ENCODE peak calls at places on chromosomes 13 and 19, in four cellular contexts. G is GM23338, L is uterus, H is adrenal gland. J is an unnamed sample.
A peak's percentile ranks its signal among the peaks of the same experiment; 100 is the strongest.

GRCh38 chr13:91058919-91059318 is 288.6 kb upstream of the MIR17HG start:
- DNase-seq in H (no peak), L (no peak), G (no peak), J (no peak)

GRCh38 chr13:20383058-20383457 is 142.6 kb downstream of the CRYL1 start:
- DNase-seq in L (no peak), H (no peak), G (no peak), J (no peak)

GRCh38 chr19:44959691-44960090 is 4.5 kb downstream of the CLPTM1 start:
- DNase-seq in H (no peak), L (no peak), G (no peak), J (no peak)

GRCh38 chr13:51405176-51405575 is 47.7 kb downstream of the INTS6 start:
- DNase-seq in H (no peak), G (no peak), L (no peak), J (no peak)

GRCh38 chr19:3243851-3244700 is 19.6 kb downstream of the CELF5 start:
- DNase-seq in L (no peak), G (peak; percentile 88), H (no peak), J (no peak)

GRCh38 chr13:112975401-112975939 is 6.5 kb downstream of the MCF2L start:
- DNase-seq in L (no peak), G (no peak), H (no peak), J (peak; percentile 26)

GRCh38 chr19:54415208-54415900 is at the start of gene TTYH1:
- DNase-seq in H (no peak), L (no peak), G (peak; percentile 66), J (no peak)

GRCh38 chr13:53778937-53779336 is 750.3 kb downstream of the OLFM4 start:
- DNase-seq in G (peak; percentile 40), L (no peak), H (no peak), J (no peak)

GRCh38 chr19:35592226-35592625 is 6.3 kb downstream of the PMIS2 start:
- DNase-seq in L (no peak), G (peak; percentile 87), H (peak; percentile 49), J (no peak)

GRCh38 chr13:57624565-57625435 is 6.7 kb upstream of the PCDH17 start:
- DNase-seq in H (peak; percentile 38), G (peak; percentile 90), L (no peak), J (no peak)

GRCh38 chr19:4206818-4207484 is 22.4 kb upstream of the EBI3 start:
- DNase-seq in G (peak; percentile 45), H (no peak), L (no peak), J (no peak)

GRCh38 chr19:41456342-41456918 is 13.5 kb downstream of the ERICH4 start:
- DNase-seq in L (peak; percentile 44), G (no peak), H (no peak), J (no peak)

GRCh38 chr13:99527346-99527745 is 26.1 kb downstream of the TM9SF2 start:
- DNase-seq in L (no peak), G (no peak), H (no peak), J (no peak)

GRCh38 chr19:38263696-38264485 is 482 bp upstream of the SPINT2 start:
- DNase-seq in G (peak; percentile 93), L (no peak), H (peak; percentile 51), J (peak; percentile 51)

GRCh38 chr19:38266981-38267597 is 2.7 kb downstream of the SPINT2 start:
- DNase-seq in L (no peak), H (no peak), G (no peak), J (no peak)

GRCh38 chr19:38264486-38265212 is at the start of gene SPINT2:
- DNase-seq in G (peak; percentile 95), H (peak; percentile 44), L (no peak), J (peak; percentile 55)

GRCh38 chr19:38266070-38266469 is 1.7 kb downstream of the SPINT2 start:
- DNase-seq in H (no peak), L (no peak), G (no peak), J (no peak)

GRCh38 chr19:38265213-38265861 is 964 bp downstream of the SPINT2 start:
- DNase-seq in H (no peak), G (peak; percentile 62), L (no peak), J (no peak)
- H3K4me3 ChIP-seq in H (no peak overlapping the region), G (peak overlapping the region; percentile 96), L (peak overlapping the region; percentile 53), J (peak overlapping the region; percentile 62)

GRCh38 chr19:7120499-7120898 is 51.0 kb downstream of the ZNF557 start:
- DNase-seq in H (no peak), G (no peak), L (no peak), J (no peak)

GRCh38 chr19:7122701-7123100 is 53.2 kb downstream of the ZNF557 start:
- DNase-seq in L (no peak), H (no peak), G (no peak), J (no peak)

GRCh38 chr19:7126132-7126531 is 56.6 kb downstream of the ZNF557 start:
- DNase-seq in G (no peak), L (no peak), H (no peak), J (no peak)

GRCh38 chr19:7124782-7125181 is 55.3 kb downstream of the ZNF557 start:
- DNase-seq in L (no peak), G (no peak), H (no peak), J (no peak)

GRCh38 chr19:7125221-7125620 is 55.7 kb downstream of the ZNF557 start:
- DNase-seq in G (no peak), L (no peak), H (no peak), J (no peak)
- H3K27ac ChIP-seq in G (no peak overlapping the region), L (no peak overlapping the region), H (no peak overlapping the region), J (no peak overlapping the region)

DNA sequence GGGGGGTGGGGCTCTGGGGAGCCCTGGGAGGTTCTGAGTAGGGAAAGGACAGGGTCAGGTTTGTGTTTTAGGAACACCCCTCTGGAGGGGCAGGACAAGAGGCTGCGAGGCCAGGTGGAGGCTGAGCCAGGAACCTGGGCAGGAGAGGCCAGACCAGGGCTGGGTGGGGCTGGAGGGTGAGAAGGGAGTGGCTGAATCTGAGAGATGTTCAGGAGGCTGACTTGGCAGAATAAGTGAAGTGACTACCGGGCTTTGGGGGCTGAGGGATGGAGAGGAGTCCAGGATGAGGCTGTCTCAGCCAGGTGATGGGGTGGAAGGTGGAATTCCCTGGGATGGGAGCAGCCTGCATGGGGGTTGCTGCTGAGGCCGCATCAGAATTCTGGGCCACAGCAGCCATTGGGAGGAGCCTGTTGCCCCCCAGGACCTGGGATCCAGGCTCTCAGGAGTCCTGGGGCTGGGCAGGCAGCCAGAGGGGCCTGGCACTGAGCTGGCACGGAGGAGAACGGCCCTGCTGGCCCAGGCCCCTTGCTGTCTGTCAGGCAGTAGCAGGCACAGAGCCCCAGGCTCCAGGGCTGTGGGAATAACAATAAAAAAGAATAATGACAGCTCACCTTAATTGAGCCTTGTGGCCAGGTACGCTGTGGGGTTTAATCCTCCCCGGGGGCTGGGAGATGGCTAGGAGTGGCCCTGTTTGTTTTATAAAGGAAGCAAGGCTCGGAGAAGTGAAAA is 3.3 kb downstream of the PPP5C start:
- DNase-seq in L (no peak), G (no peak), H (peak; percentile 45), J (no peak)
- H3K4me1 ChIP-seq in L (peaks cover 41% of the 10 kb centered on the region), G (peaks cover 26% of the 10 kb centered on the region), H (peaks cover 35% of the 10 kb centered on the region), J (peaks cover 43% of the 10 kb centered on the region)

GRCh38 chr13:39317284-39317683 is 279.0 kb downstream of the NHLRC3 start:
- DNase-seq in H (peak; percentile 53), L (peak; percentile 66), G (no peak), J (peak; percentile 64)
- H3K4me3 ChIP-seq in H (no peak overlapping the region), L (no peak overlapping the region), G (no peak overlapping the region), J (no peak overlapping the region)

GRCh38 chr19:17327654-17328516 is 6.8 kb downstream of the ANO8 start:
- DNase-seq in H (peak; percentile 91), G (peak; percentile 98), L (peak; percentile 61), J (no peak)
- H3K27ac ChIP-seq in H (peak overlapping the region; percentile 79), G (peak overlapping the region; percentile 89), L (no peak overlapping the region), J (no peak overlapping the region)

GRCh38 chr19:1852294-1852646 is 4.0 kb upstream of the REXO1 start:
- DNase-seq in L (no peak), H (no peak), G (no peak), J (peak; percentile 12)
- H3K4me1 ChIP-seq in L (peaks cover 22% of the 10 kb centered on the region), H (peaks cover 38% of the 10 kb centered on the region), G (peaks cover 24% of the 10 kb centered on the region), J (peaks cover 25% of the 10 kb centered on the region)